ENCODE peak calls at places on chromosomes 1 and 21, in five cellular contexts. J, B, U, R and T are unnamed samples.

GRCh38 chr1:17682403-17682802 is 72.7 kb upstream of the ACTL8 start:
- DNase-seq in J (no peak), B (no peak), U (no peak), R (no peak), T (peak; percentile 6)

GRCh38 chr1:80989455-80989854 is 811.3 kb upstream of the ADGRL2 start:
- DNase-seq in J (no peak), B (no peak), U (no peak), R (peak; percentile 22), T (no peak)

GRCh38 chr21:39319814-39320332 is 6.4 kb upstream of the BRWD1 start:
- DNase-seq in J (no peak), B (no peak), U (peak; percentile 33), R (no peak), T (peak; percentile 47)

GRCh38 chr21:37868896-37869295 is 47.4 kb downstream of the KCNJ6 start:
- DNase-seq in J (no peak), B (no peak), U (peak; percentile 67), R (peak; percentile 78), T (peak; percentile 62)

GRCh38 chr1:51355382-51355781 is 25.0 kb upstream of the TTC39A start:
- DNase-seq in J (no peak), B (no peak), U (no peak), R (no peak), T (no peak)

GRCh38 chr1:56378376-56379070 is 200.8 kb downstream of the PLPP3 start:
- DNase-seq in J (no peak), B (no peak), U (no peak), R (no peak), T (peak; percentile 9)

GRCh38 chr21:20276954-20277353 is 721.3 kb upstream of the NCAM2 start:
- DNase-seq in J (no peak), B (no peak), U (no peak), R (no peak), T (no peak)

GRCh38 chr21:40335689-40336088 is 468.5 kb downstream of the PCP4 start:
- DNase-seq in J (no peak), B (no peak), U (no peak), R (no peak), T (no peak)

GRCh38 chr1:36342426-36343185 is 19.2 kb upstream of the EVA1B start:
- DNase-seq in J (peak; percentile 50), B (peak; percentile 70), U (peak; percentile 67), R (peak; percentile 77), T (peak; percentile 76)

GRCh38 chr1:70719164-70719563 is 308.1 kb downstream of the CTH start:
- DNase-seq in J (no peak), B (no peak), U (no peak), R (no peak), T (no peak)

GRCh38 chr1:170714938-170715337 is 51.0 kb downstream of the PRRX1 start:
- DNase-seq in J (no peak), B (no peak), U (no peak), R (no peak), T (no peak)

GRCh38 chr1:64231153-64231552 is 27.7 kb downstream of the UBE2U start:
- DNase-seq in J (no peak), B (no peak), U (no peak), R (no peak), T (peak; percentile 16)

GRCh38 chr1:186102559-186103148 is 272.4 kb downstream of the TPR start:
- DNase-seq in J (peak; percentile 97), B (no peak), U (peak; percentile 89), R (peak; percentile 66), T (peak; percentile 49)

GRCh38 chr21:41186763-41187536 is 19.0 kb downstream of the BACE2 start:
- DNase-seq in J (no peak), B (no peak), U (no peak), R (no peak), T (peak; percentile 42)

GRCh38 chr1:208997726-208998312 is 585.7 kb upstream of the CAMK1G start:
- DNase-seq in J (no peak), B (no peak), U (no peak), R (peak; percentile 4), T (peak; percentile 47)

GRCh38 chr1:58933599-58933926 is 149.7 kb upstream of the JUN start:
- DNase-seq in J (no peak), B (no peak), U (peak; percentile 11), R (no peak), T (peak; percentile 41)

GRCh38 chr1:99659755-99660210 is 13.9 kb downstream of the PALMD start:
- DNase-seq in J (peak; percentile 42), B (no peak), U (peak; percentile 52), R (peak; percentile 41), T (peak; percentile 96)

GRCh38 chr1:88088481-88088880 is 595.6 kb upstream of the PKN2 start:
- DNase-seq in J (no peak), B (no peak), U (no peak), R (no peak), T (no peak)

GRCh38 chr21:45153358-45154318 is 79.3 kb downstream of the ADARB1 start:
- DNase-seq in J (peak; percentile 56), B (no peak), U (peak; percentile 70), R (no peak), T (no peak)

GRCh38 chr21:45150630-45151265 is 76.4 kb downstream of the ADARB1 start:
- DNase-seq in J (no peak), B (no peak), U (no peak), R (no peak), T (no peak)

GRCh38 chr21:45154511-45155508 is 80.4 kb downstream of the ADARB1 start:
- DNase-seq in J (peak; percentile 80), B (no peak), U (peak; percentile 87), R (peak; percentile 28), T (peak; percentile 43)

GRCh38 chr21:45151484-45152115 is 77.2 kb downstream of the ADARB1 start:
- DNase-seq in J (no peak), B (no peak), U (no peak), R (no peak), T (no peak)

DNA sequence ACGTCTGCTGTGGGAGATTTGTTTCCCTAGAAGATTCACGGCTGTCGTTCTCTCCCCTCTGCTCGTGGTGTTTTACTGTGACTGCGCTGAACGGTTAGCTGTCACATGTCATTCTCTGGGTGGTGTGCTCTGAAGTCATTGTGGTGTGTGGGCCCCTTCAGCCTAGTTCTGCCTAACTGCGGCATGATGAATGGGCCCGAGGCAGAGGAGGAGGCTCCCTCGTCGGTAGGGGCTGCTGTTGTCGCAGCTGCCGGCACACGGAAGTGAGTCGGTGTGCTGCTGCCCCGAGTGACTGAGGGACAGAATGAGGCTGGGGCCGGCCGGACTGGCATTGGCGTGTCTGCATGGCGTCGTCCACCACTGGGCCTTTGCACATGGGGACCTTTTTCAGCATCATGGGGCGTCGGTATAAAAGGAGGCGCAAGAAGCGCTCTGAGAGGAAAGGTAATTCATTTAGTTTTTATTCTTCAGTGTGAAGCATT is 77.9 kb downstream of the ADARB1 start:
- DNase-seq in J (peak; percentile 26), B (peak; percentile 77), U (no peak), R (no peak), T (no peak)
- TF ChIP-seq CTCF in J (peak; percentile 71), B (peak; percentile 34), U (peak; percentile 6), R (no peak), T (peak; percentile 20)

GRCh38 chr1:246577082-246577719 is 10.9 kb downstream of the CNST start:
- DNase-seq in J (no peak), B (no peak), U (no peak), R (no peak), T (no peak)

GRCh38 chr1:246579818-246580217 is 13.6 kb downstream of the CNST start:
- DNase-seq in J (no peak), B (no peak), U (no peak), R (no peak), T (no peak)

GRCh38 chr1:246576709-246577032 is 10.4 kb downstream of the CNST start:
- DNase-seq in J (no peak), B (no peak), U (no peak), R (no peak), T (no peak)

GRCh38 chr1:246580497-246581047 is 14.3 kb downstream of the CNST start:
- DNase-seq in J (no peak), B (no peak), U (no peak), R (no peak), T (no peak)

GRCh38 chr1:246577720-246578106 is 11.5 kb downstream of the CNST start:
- DNase-seq in J (no peak), B (no peak), U (peak; percentile 38), R (no peak), T (no peak)
- H3K4me3 ChIP-seq in J (no peak overlapping the region), B (no peak overlapping the region), U (no peak overlapping the region), R (no peak overlapping the region), T (no peak overlapping the region)

GRCh38 chr1:230148768-230149469 is 81.9 kb downstream of the GALNT2 start:
- DNase-seq in J (no peak), B (no peak), U (no peak), R (no peak), T (no peak)

GRCh38 chr1:230147253-230148193 is 80.5 kb downstream of the GALNT2 start:
- DNase-seq in J (no peak), B (no peak), U (no peak), R (no peak), T (no peak)

GRCh38 chr1:230151924-230152468 is 85.0 kb downstream of the GALNT2 start:
- DNase-seq in J (no peak), B (no peak), U (no peak), R (no peak), T (no peak)

GRCh38 chr1:230148194-230148581 is 81.2 kb downstream of the GALNT2 start:
- DNase-seq in J (no peak), B (no peak), U (no peak), R (no peak), T (no peak)

DNA sequence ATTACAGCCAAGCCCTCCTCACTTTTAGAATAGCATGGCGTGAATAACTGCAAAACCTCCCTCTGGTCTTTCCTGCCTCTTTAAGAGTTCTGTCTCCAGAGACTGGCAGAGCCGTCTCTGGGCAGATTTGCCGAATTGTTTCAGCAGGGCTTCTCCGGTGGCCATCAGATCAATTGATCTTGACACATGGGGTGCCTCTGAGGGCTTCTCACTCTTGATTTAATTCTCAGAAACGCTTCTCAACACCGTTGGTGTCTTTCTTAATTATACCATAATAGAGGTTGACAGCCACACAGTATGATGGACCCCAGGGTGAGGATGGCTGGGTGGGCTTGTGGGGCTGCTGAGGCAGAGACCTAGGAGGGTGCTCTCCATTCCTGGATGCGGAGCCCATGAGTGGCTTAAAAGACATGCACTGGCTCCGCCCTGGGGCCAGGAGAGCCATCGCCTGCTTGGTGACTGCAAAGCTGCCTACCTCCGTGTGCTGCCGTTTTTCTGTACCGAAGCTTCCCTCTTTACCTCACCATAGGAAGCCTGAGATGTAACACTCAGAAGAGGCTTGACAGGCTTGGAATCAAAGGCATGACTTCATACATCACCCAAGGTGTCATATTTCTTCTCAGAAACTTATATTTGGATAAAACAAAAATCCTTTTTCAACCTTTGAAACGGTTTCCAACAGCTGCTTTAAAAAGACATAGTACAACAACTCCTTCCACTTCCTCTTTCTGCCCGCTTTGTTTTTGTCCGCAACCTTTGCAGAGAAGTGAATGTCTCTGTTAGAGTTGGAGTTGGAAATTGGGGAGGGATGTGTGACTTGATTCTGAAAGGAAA is 82.9 kb downstream of the GALNT2 start:
- DNase-seq in J (peak; percentile 28), B (no peak), U (peak; percentile 32), R (no peak), T (no peak)
- TF ChIP-seq CTCF in J (no peak), B (no peak), U (no peak), R (no peak), T (no peak)

DNA sequence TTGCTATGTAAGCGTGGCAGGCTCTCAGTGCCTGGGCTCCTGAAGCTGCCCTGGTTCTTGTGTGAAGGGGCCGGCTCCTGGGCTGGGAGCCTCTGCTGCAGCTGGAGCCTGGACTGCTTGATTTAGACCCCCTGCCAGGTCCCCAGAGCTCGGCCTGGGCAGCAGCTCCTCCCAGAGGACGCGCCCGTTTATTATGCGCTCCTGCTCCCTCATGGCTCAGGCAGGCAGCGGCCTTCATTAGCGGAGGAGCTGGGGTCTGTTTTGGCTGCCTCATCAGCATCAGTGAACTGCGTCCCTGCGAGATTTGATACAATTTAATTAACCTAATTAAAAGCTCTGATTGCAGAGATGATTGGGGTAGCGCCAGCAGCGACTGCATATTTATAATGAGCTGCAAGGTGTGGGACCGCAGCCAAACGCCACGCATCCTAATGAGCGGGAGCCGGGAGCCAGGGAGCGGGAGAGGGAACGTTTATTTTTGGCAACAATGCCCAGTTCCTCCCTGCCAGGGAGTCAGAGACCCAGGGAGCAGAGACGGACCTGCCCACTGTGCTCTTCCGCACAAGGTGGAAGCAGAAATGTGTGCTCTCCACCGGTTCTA is 16.6 kb downstream of the UTP11 start:
- DNase-seq in J (peak; percentile 63), B (no peak), U (no peak), R (no peak), T (no peak)
- H3K4me3 ChIP-seq in J (no peak overlapping the region), B (no peak overlapping the region), U (no peak overlapping the region), R (no peak overlapping the region), T (no peak overlapping the region)